ENCODE peak calls at places on chromosomes 2 and 18, in eight cellular contexts. X, P, T, U, H, L, F and A are unnamed samples.

GRCh38 chr2:203583696-203584095 is 48.6 kb upstream of the RAPH1 start:
- DNase-seq in X (no peak), P (no peak), T (no peak), U (peak; percentile 76), H (no peak), L (no peak), F (peak; percentile 57), A (no peak)

GRCh38 chr18:306608-307255 is 38.9 kb upstream of the THOC1 start:
- DNase-seq in X (no peak), P (no peak), T (no peak), U (no peak), H (no peak), L (no peak), F (no peak), A (no peak)

GRCh38 chr2:137964859-137965459 is 686 bp downstream of the HNMT start:
- DNase-seq in X (no peak), P (no peak), T (no peak), U (no peak), H (no peak), L (no peak), F (peak; percentile 71), A (no peak)

GRCh38 chr2:10305715-10306114 is 3.0 kb downstream of the HPCAL1 start:
- DNase-seq in X (no peak), P (no peak), T (peak; percentile 64), U (no peak), H (no peak), L (no peak), F (no peak), A (peak; percentile 29)

GRCh38 chr2:151302879-151303278 is 13.4 kb upstream of the NMI start:
- DNase-seq in X (no peak), P (no peak), T (no peak), U (peak; percentile 44), H (no peak), L (no peak), F (peak; percentile 94), A (no peak)

GRCh38 chr2:146239392-146240135 is 1605.3 kb upstream of the ACVR2A start:
- DNase-seq in X (no peak), P (no peak), T (no peak), U (peak; percentile 85), H (no peak), L (no peak), F (peak; percentile 33), A (no peak)

GRCh38 chr2:124034265-124034664 is 9.2 kb downstream of the CNTNAP5 start:
- DNase-seq in X (no peak), P (no peak), T (no peak), U (no peak), H (no peak), L (no peak), F (no peak), A (no peak)

GRCh38 chr18:79871481-79872091 is 73.8 kb downstream of the KCNG2 start:
- DNase-seq in X (no peak), P (no peak), T (peak; percentile 30), U (no peak), H (no peak), L (no peak), F (no peak), A (no peak)

GRCh38 chr18:56168049-56168781 is 470.2 kb downstream of the TXNL1 start:
- DNase-seq in X (no peak), P (no peak), T (no peak), U (peak; percentile 80), H (no peak), L (no peak), F (peak; percentile 82), A (no peak)

GRCh38 chr2:63613391-63613901 is 24.7 kb downstream of the MDH1 start:
- DNase-seq in X (no peak), P (no peak), T (no peak), U (no peak), H (no peak), L (no peak), F (peak; percentile 62), A (no peak)

GRCh38 chr18:74849316-74849715 is 251.6 kb downstream of the ZNF407 start:
- DNase-seq in X (no peak), P (no peak), T (no peak), U (no peak), H (no peak), L (no peak), F (no peak), A (no peak)

GRCh38 chr2:467543-467891 is 179.6 kb upstream of the ALKAL2 start:
- DNase-seq in X (no peak), P (no peak), T (no peak), U (no peak), H (no peak), L (no peak), F (no peak), A (no peak)

GRCh38 chr2:129908721-129909373 is 70.6 kb upstream of the RAB6C start:
- DNase-seq in X (no peak), P (no peak), T (peak; percentile 40), U (no peak), H (peak; percentile 58), L (no peak), F (no peak), A (no peak)

GRCh38 chr2:95297088-95297487 is at the start of gene KCNIP3:
- DNase-seq in X (no peak), P (no peak), T (peak; percentile 46), U (no peak), H (no peak), L (no peak), F (no peak), A (no peak)

GRCh38 chr2:161085041-161085598 is 75.1 kb upstream of the TANK start:
- DNase-seq in X (no peak), P (no peak), T (no peak), U (no peak), H (no peak), L (no peak), F (peak; percentile 37), A (no peak)

GRCh38 chr2:8138525-8138922 is 543.3 kb upstream of the ID2 start:
- DNase-seq in X (no peak), P (no peak), T (no peak), U (no peak), H (no peak), L (no peak), F (no peak), A (no peak)

GRCh38 chr2:232504438-232504837 is 15.8 kb upstream of the PRSS56 start:
- DNase-seq in X (no peak), P (no peak), T (no peak), U (no peak), H (no peak), L (no peak), F (no peak), A (no peak)

GRCh38 chr2:183149489-183149888 is 25.2 kb downstream of the NUP35 start:
- DNase-seq in X (no peak), P (no peak), T (no peak), U (peak; percentile 20), H (no peak), L (no peak), F (peak; percentile 70), A (no peak)

GRCh38 chr2:9809064-9809356 is 34.3 kb upstream of the TAF1B start:
- DNase-seq in X (no peak), P (no peak), T (no peak), U (no peak), H (no peak), L (no peak), F (no peak), A (no peak)

GRCh38 chr18:76454429-76454828 is 40.6 kb downstream of the ZNF516 start:
- DNase-seq in X (no peak), P (no peak), T (no peak), U (no peak), H (no peak), L (no peak), F (no peak), A (no peak)

GRCh38 chr2:74333175-74333574 is 10.0 kb downstream of the SLC4A5 start:
- DNase-seq in X (no peak), P (no peak), T (peak; percentile 40), U (peak; percentile 20), H (no peak), L (peak; percentile 19), F (peak; percentile 54), A (no peak)
- TF ChIP-seq CTCF in X (peak; percentile 17), P (peak; percentile 50), T (peak; percentile 73), U (peak; percentile 74), H (no peak), L (peak; percentile 61), F (peak; percentile 57), A (no peak)

GRCh38 chr2:18684202-18685040 is 95.1 kb upstream of the NT5C1B start:
- DNase-seq in X (no peak), P (no peak), T (no peak), U (peak; percentile 14), H (no peak), L (no peak), F (peak; percentile 31), A (no peak)

GRCh38 chr2:18690342-18690741 is 101.0 kb upstream of the NT5C1B start:
- DNase-seq in X (no peak), P (peak; percentile 1), T (peak; percentile 85), U (no peak), H (no peak), L (peak; percentile 15), F (no peak), A (no peak)
- TF ChIP-seq CTCF in X (no peak), P (peak; percentile 31), T (peak; percentile 89), U (peak; percentile 49), H (no peak), L (peak; percentile 18), F (peak; percentile 14), A (no peak)

DNA sequence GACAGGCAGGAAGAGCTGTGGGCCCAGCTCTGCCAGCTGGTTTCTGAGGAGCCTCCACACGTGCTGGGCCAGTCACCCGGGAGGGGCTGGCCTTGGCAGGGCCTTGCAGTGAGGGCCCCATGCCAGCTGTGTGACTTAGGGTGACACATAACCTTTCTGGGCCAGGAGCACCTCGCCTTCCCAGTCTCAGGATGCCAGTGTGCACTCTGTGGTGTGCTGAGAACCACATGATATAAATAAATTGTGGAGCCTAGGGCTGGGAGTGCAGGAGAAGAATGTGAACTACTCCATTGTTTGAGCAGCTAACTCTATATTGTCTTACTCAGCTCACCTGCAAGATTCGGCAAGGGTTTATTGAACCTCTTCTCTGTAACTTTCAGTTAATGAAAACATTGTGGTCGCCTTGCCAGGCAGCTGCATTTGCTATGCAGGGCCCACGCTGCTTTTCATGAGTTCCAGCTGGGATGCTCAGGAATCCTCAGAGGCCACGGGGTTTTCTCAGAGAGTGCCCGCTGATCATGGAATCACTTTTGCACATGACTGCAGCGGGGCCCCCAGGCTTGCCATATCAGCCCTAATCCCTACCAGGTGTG is 222.3 kb downstream of the SH3RF3 start:
- DNase-seq in X (peak; percentile 69), P (no peak), T (no peak), U (peak; percentile 73), H (peak; percentile 91), L (no peak), F (peak; percentile 74), A (peak; percentile 31)
- TF ChIP-seq CTCF in X (no peak), P (no peak), T (no peak), U (no peak), H (no peak), L (no peak), F (no peak), A (no peak)

GRCh38 chr2:15034860-15035259 is 402.3 kb downstream of the LRATD1 start:
- DNase-seq in X (no peak), P (no peak), T (no peak), U (no peak), H (no peak), L (no peak), F (no peak), A (no peak)

GRCh38 chr2:15034246-15034645 is 401.7 kb downstream of the LRATD1 start:
- DNase-seq in X (no peak), P (no peak), T (no peak), U (no peak), H (no peak), L (no peak), F (no peak), A (no peak)

GRCh38 chr2:15028406-15028805 is 395.9 kb downstream of the LRATD1 start:
- DNase-seq in X (no peak), P (no peak), T (no peak), U (no peak), H (no peak), L (no peak), F (no peak), A (no peak)

GRCh38 chr2:15031745-15032240 is 399.3 kb downstream of the LRATD1 start:
- DNase-seq in X (no peak), P (no peak), T (peak; percentile 57), U (no peak), H (no peak), L (no peak), F (no peak), A (no peak)
- TF ChIP-seq CTCF in X (no peak), P (no peak), T (peak; percentile 47), U (no peak), H (no peak), L (no peak), F (no peak), A (no peak)